ENCODE peak calls at places on chromosomes 11 and 22, in four cellular contexts. One of them, this sample, is unnamed.

GRCh38 chr11:47272706-47273105 is 2.8 kb downstream of the MADD start:
- DNase-seq in K562: no peak
- DNase-seq in GM12878: no peak
- DNase-seq in HepG2: no peak
- DNase-seq in this sample: no peak

GRCh38 chr11:113387605-113388211 is at the start of gene ANKK1:
- DNase-seq in K562: peak
- DNase-seq in GM12878: no peak
- DNase-seq in HepG2: no peak
- DNase-seq in this sample: no peak

GRCh38 chr11:3866206-3866605 is 10.7 kb downstream of the STIM1 start:
- DNase-seq in K562: no peak
- DNase-seq in GM12878: no peak
- DNase-seq in HepG2: peak
- DNase-seq in this sample: no peak

GRCh38 chr11:83009999-83010398 is 61.7 kb downstream of the RAB30 start:
- DNase-seq in K562: no peak
- DNase-seq in GM12878: no peak
- DNase-seq in HepG2: no peak
- DNase-seq in this sample: no peak

GRCh38 chr11:115185931-115186330 is 318.3 kb downstream of the CADM1 start:
- DNase-seq in K562: no peak
- DNase-seq in GM12878: no peak
- DNase-seq in HepG2: no peak
- DNase-seq in this sample: no peak

GRCh38 chr11:2891901-2892214 is 6.3 kb upstream of the CDKN1C start:
- DNase-seq in K562: no peak
- DNase-seq in GM12878: no peak
- DNase-seq in HepG2: peak
- DNase-seq in this sample: no peak

GRCh38 chr11:95704865-95705264 is 84.7 kb downstream of the FAM76B start:
- DNase-seq in K562: no peak
- DNase-seq in GM12878: no peak
- DNase-seq in HepG2: no peak
- DNase-seq in this sample: no peak

GRCh38 chr22:28978158-28978557 is 83.5 kb downstream of the C22orf31 start:
- DNase-seq in K562: no peak
- DNase-seq in GM12878: no peak
- DNase-seq in HepG2: no peak
- DNase-seq in this sample: no peak

GRCh38 chr11:86459682-86460460 is 85.2 kb downstream of the CCDC81 start:
- DNase-seq in K562: no peak
- DNase-seq in GM12878: no peak
- DNase-seq in HepG2: peak
- DNase-seq in this sample: no peak

GRCh38 chr22:17205432-17205831 is 13.8 kb downstream of the ADA2 start:
- DNase-seq in K562: no peak
- DNase-seq in GM12878: no peak
- DNase-seq in HepG2: no peak
- DNase-seq in this sample: no peak

GRCh38 chr11:44885065-44885777 is 65.5 kb downstream of the TP53I11 start:
- DNase-seq in K562: no peak
- DNase-seq in GM12878: no peak
- DNase-seq in HepG2: no peak
- DNase-seq in this sample: no peak

GRCh38 chr11:116935089-116935488 is 97.7 kb upstream of the APOA1 start:
- DNase-seq in K562: no peak
- DNase-seq in GM12878: no peak
- DNase-seq in HepG2: no peak
- DNase-seq in this sample: no peak

GRCh38 chr22:42145175-42145574 is 14.6 kb upstream of the CYP2D6 start:
- DNase-seq in K562: no peak
- DNase-seq in GM12878: no peak
- DNase-seq in HepG2: no peak
- DNase-seq in this sample: no peak

GRCh38 chr22:49080631-49081030 is 747.0 kb downstream of the BRD1 start:
- DNase-seq in K562: no peak
- DNase-seq in GM12878: no peak
- DNase-seq in HepG2: no peak
- DNase-seq in this sample: no peak

GRCh38 chr11:113675003-113675471 is 31.1 kb downstream of the TMPRSS5 start:
- DNase-seq in K562: no peak
- DNase-seq in GM12878: peak
- DNase-seq in HepG2: no peak
- DNase-seq in this sample: no peak

GRCh38 chr22:32205974-32206773 is 1.3 kb upstream of the RFPL2 start:
- DNase-seq in K562: no peak
- DNase-seq in GM12878: no peak
- DNase-seq in HepG2: no peak
- DNase-seq in this sample: peak

GRCh38 chr22:40922484-40923303 is 28.5 kb upstream of the RBX1 start:
- DNase-seq in K562: peak
- DNase-seq in GM12878: peak
- DNase-seq in HepG2: peak
- DNase-seq in this sample: peak

GRCh38 chr11:2312232-2313042 is 10.6 kb downstream of the TSPAN32 start:
- DNase-seq in K562: no peak
- DNase-seq in GM12878: no peak
- DNase-seq in HepG2: no peak
- DNase-seq in this sample: no peak

GRCh38 chr11:85718991-85719807 is 33.2 kb upstream of the CCDC89 start:
- DNase-seq in K562: no peak
- DNase-seq in GM12878: no peak
- DNase-seq in HepG2: peak
- DNase-seq in this sample: no peak

GRCh38 chr22:49530671-49531532 is 296.8 kb downstream of the BRD1 start:
- DNase-seq in K562: no peak
- DNase-seq in GM12878: no peak
- DNase-seq in HepG2: no peak
- DNase-seq in this sample: no peak

GRCh38 chr11:18144243-18144642 is 11.9 kb downstream of the MRGPRX3 start:
- DNase-seq in K562: no peak
- DNase-seq in GM12878: no peak
- DNase-seq in HepG2: no peak
- DNase-seq in this sample: no peak

GRCh38 chr22:37280718-37281117 is 1.6 kb upstream of the CYTH4 start:
- DNase-seq in K562: no peak
- DNase-seq in GM12878: no peak
- DNase-seq in HepG2: no peak
- DNase-seq in this sample: no peak

GRCh38 chr22:41052661-41053490 is 39.5 kb upstream of the EP300 start:
- DNase-seq in K562: no peak
- DNase-seq in GM12878: no peak
- DNase-seq in HepG2: peak
- DNase-seq in this sample: no peak

GRCh38 chr11:113615773-113616172 is 90.3 kb downstream of the TMPRSS5 start:
- DNase-seq in K562: no peak
- DNase-seq in GM12878: no peak
- DNase-seq in HepG2: no peak
- DNase-seq in this sample: no peak

GRCh38 chr11:77602385-77603105 is 12.8 kb downstream of the AQP11 start:
- DNase-seq in K562: peak
- DNase-seq in GM12878: no peak
- DNase-seq in HepG2: peak
- DNase-seq in this sample: no peak

GRCh38 chr11:1757861-1758610 is 5.7 kb downstream of the CTSD start:
- DNase-seq in K562: no peak
- DNase-seq in GM12878: no peak
- DNase-seq in HepG2: no peak
- DNase-seq in this sample: no peak

GRCh38 chr11:29019960-29020683 is 911.9 kb downstream of the METTL15 start:
- DNase-seq in K562: no peak
- DNase-seq in GM12878: no peak
- DNase-seq in HepG2: no peak
- DNase-seq in this sample: no peak

GRCh38 chr11:47523491-47524199 is 29.3 kb downstream of the CELF1 start:
- DNase-seq in K562: peak
- DNase-seq in GM12878: no peak
- DNase-seq in HepG2: peak
- DNase-seq in this sample: no peak

GRCh38 chr11:130631119-130631518 is 182.7 kb downstream of the ADAMTS15 start:
- DNase-seq in K562: no peak
- DNase-seq in GM12878: no peak
- DNase-seq in HepG2: no peak
- DNase-seq in this sample: no peak

GRCh38 chr11:19806251-19806650 is 93.6 kb downstream of the NAV2 start:
- DNase-seq in K562: no peak
- DNase-seq in GM12878: no peak
- DNase-seq in HepG2: no peak
- DNase-seq in this sample: no peak

GRCh38 chr11:115659061-115659963 is 155.1 kb upstream of the CADM1 start:
- DNase-seq in K562: no peak
- DNase-seq in GM12878: no peak
- DNase-seq in HepG2: no peak
- DNase-seq in this sample: peak

GRCh38 chr11:63508009-63508408 is 2.1 kb downstream of the LGALS12 start:
- DNase-seq in K562: peak
- DNase-seq in GM12878: no peak
- DNase-seq in HepG2: peak
- DNase-seq in this sample: peak

GRCh38 chr11:71180694-71181466 is 71.5 kb downstream of the SHANK2 start:
- DNase-seq in K562: no peak
- DNase-seq in GM12878: no peak
- DNase-seq in HepG2: no peak
- DNase-seq in this sample: no peak

DNA sequence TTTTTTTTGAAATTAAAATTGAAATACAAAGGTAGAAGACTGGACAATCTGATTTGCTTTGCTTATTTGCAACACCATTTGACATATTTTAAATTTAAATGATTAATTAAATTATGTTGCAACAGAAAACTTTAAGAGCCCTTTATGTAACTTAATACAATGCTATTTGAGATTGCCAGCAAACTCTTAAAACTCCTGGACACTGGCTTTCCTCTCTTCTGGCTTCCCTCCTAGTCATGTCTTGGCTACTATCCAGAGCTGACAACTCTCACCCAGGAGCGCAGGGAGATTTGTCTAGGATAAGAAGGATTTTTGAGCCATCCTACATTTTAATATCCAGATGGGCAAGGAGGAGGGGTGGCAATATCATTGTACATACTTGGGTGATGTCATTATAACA is 134.3 kb downstream of the ELP4 start:
- DNase-seq in K562: no peak
- DNase-seq in GM12878: no peak
- DNase-seq in HepG2: no peak
- DNase-seq in this sample: peak
- TF ChIP-seq BHLHE40 in K562: no peak
- TF ChIP-seq BHLHE40 in GM12878: no peak
- TF ChIP-seq BHLHE40 in HepG2: no peak
- TF ChIP-seq BHLHE40 in this sample: no peak

DNA sequence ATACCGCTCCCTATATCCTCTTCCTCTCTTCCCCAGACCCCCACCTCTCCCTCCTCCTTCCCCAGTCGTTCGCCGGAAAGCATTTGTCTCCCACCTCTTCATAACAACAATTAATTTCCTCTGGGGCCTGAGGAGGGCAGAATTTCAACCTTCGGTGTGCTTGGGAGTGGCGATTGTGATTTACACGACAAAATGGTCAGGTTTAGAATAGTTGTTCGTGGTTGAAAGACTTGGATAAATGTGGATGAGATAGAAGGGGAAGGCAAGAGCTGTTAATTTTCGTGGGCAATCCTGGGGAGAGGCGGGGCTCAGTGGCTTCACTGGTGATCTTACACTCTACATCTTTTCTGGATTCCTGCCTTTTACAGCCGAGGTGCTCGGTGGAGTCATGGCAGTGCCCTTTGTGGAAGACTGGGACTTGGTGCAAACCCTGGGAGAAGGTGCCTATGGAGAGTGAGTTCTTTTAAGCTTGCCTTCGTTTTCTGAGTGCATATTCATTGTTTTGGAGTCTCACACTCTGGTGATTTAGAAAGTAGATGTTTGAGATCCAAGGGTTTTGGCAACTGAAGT is 1.5 kb downstream of the CHEK1 start:
- DNase-seq in K562: no peak
- DNase-seq in GM12878: peak
- DNase-seq in HepG2: peak
- DNase-seq in this sample: no peak
- TF ChIP-seq FOXM1 in K562: no peak
- TF ChIP-seq FOXM1 in GM12878: no peak
- TF ChIP-seq FOXM1 in HepG2: no peak
- TF ChIP-seq FOXM1 in this sample: no peak

DNA sequence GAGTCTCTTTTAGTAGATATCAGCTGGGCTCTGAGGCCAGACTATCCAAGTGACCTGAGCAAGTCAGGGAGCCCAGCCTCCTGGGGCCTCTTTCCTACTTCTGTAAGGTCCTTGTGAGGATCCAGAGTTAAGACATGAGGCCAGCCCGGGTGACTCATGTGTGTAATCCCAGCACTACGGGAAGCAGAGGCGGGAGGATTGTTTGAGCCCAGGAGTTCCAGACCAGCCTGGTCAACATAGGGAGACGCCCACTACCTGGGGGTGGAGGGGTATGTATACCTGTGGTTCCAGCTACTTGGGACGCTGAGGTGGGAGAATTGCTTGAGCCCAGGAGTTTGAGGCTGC is 36.9 kb upstream of the POLA2 start:
- DNase-seq in K562: peak
- DNase-seq in GM12878: no peak
- DNase-seq in HepG2: no peak
- DNase-seq in this sample: no peak
- TF ChIP-seq BHLHE40 in K562: no peak
- TF ChIP-seq BHLHE40 in GM12878: no peak
- TF ChIP-seq BHLHE40 in HepG2: no peak
- TF ChIP-seq BHLHE40 in this sample: no peak

DNA sequence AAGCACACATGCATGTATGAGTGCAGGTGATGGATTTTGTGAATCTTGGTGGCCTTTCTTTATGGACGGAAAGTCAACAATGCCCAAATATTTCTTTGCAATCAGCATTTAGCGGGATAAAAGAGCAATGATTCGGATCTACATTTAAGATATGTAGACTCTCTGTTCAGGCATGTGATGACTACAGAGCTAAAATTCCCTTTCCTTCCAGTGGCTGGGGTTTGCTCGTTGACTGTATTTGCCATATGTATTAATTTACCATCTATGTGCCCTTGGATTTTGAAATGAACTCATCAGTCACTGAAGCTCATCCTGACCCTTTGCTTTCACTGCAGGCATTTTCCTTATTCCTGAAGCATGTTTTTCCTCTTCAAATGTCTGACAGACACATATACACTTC is 13.6 kb downstream of the BLID start:
- DNase-seq in K562: no peak
- DNase-seq in GM12878: no peak
- DNase-seq in HepG2: no peak
- DNase-seq in this sample: no peak
- TF ChIP-seq FOXM1 in K562: no peak
- TF ChIP-seq FOXM1 in GM12878: no peak
- TF ChIP-seq FOXM1 in HepG2: no peak
- TF ChIP-seq FOXM1 in this sample: no peak

This sample was measured in HEK293T.